ENCODE peak calls at places on chromosomes 5 and 9, in four cellular contexts. C, K, U and F are unnamed samples.

GRCh38 chr5:167485395-167485794 is 806.0 kb upstream of the WWC1 start:
- DNase-seq in K (no peak), U (no peak), C (no peak), F (no peak)

GRCh38 chr5:103059525-103059924 is 60.4 kb downstream of the GIN1 start:
- DNase-seq in U (no peak), K (no peak), C (no peak), F (no peak)

GRCh38 chr5:89327621-89328020 is 444.6 kb upstream of the MEF2C start:
- DNase-seq in U (no peak), K (no peak), C (peak), F (no peak)

GRCh38 chr5:140806834-140807775 is at the start of gene PCDHA4:
- DNase-seq in U (no peak), C (no peak), K (no peak), F (peak)

GRCh38 chr5:175468892-175469291 is 9.5 kb upstream of the SFXN1 start:
- DNase-seq in U (no peak), K (no peak), C (no peak), F (no peak)

GRCh38 chr9:35728041-35728971 is 3.7 kb downstream of the TLN1 start:
- DNase-seq in C (peak), U (peak), K (no peak), F (no peak)

GRCh38 chr5:35849850-35850249 is 6.8 kb upstream of the IL7R start:
- DNase-seq in K (no peak), U (no peak), C (no peak), F (no peak)

GRCh38 chr5:125467222-125467621 is 720.8 kb upstream of the ZNF608 start:
- DNase-seq in U (no peak), C (no peak), K (no peak), F (no peak)

GRCh38 chr9:126395439-126396212 is 69.0 kb downstream of the MVB12B start:
- DNase-seq in K (no peak), C (peak), U (no peak), F (no peak)

GRCh38 chr9:26723486-26723885 is 169.1 kb downstream of the CAAP1 start:
- DNase-seq in C (peak), U (peak), K (peak), F (no peak)

GRCh38 chr9:122261469-122261881 is 3.2 kb downstream of the RBM18 start:
- DNase-seq in C (peak), K (no peak), U (no peak), F (peak)

GRCh38 chr5:146548781-146549449 is 32.9 kb upstream of the GPR151 start:
- DNase-seq in C (no peak), K (no peak), U (no peak), F (no peak)

GRCh38 chr9:12640021-12640587 is 53.1 kb upstream of the TYRP1 start:
- DNase-seq in K (peak), U (peak), C (peak), F (peak)

GRCh38 chr5:14591548-14591947 is 10.0 kb downstream of the OTULINL start:
- DNase-seq in K (no peak), U (no peak), C (peak), F (no peak)